ENCODE peak calls at places on chromosomes 5 and 9, in four cellular contexts. P, B, U and K are unnamed samples.
A peak's percentile ranks its signal among the peaks of the same experiment; 100 is the strongest.

GRCh38 chr5:111072949-111073682 is 1.6 kb downstream of the TSLP start:
- DNase-seq in P (peak; percentile 70), B (peak; percentile 55), U (no peak), K (peak; percentile 16)

GRCh38 chr5:143016777-143017374 is 246.7 kb downstream of the ARHGAP26 start:
- DNase-seq in P (peak; percentile 68), B (peak; percentile 33), U (no peak), K (no peak)

GRCh38 chr5:178690208-178690607 is 40.3 kb downstream of the ZNF354A start:
- DNase-seq in P (no peak), B (no peak), U (no peak), K (no peak)

GRCh38 chr9:130745210-130745800 is 51.7 kb downstream of the EXOSC2 start:
- DNase-seq in P (no peak), B (no peak), U (no peak), K (no peak)

GRCh38 chr5:148970228-148970627 is 92.6 kb downstream of the SH3TC2 start:
- DNase-seq in P (no peak), B (no peak), U (peak; percentile 31), K (no peak)

GRCh38 chr5:125604104-125604503 is 819.1 kb upstream of the GRAMD2B start:
- DNase-seq in P (no peak), B (no peak), U (no peak), K (no peak)

GRCh38 chr5:40733439-40733838 is 22.3 kb downstream of the TTC33 start:
- DNase-seq in P (no peak), B (no peak), U (no peak), K (no peak)

GRCh38 chr9:134486127-134486995 is 155.2 kb upstream of the COL5A1 start:
- DNase-seq in P (no peak), B (no peak), U (no peak), K (no peak)

GRCh38 chr5:73654171-73654811 is 28.3 kb downstream of the ARHGEF28 start:
- DNase-seq in P (no peak), B (no peak), U (peak; percentile 5), K (no peak)

GRCh38 chr5:149212203-149212951 is 59.3 kb upstream of the AFAP1L1 start:
- DNase-seq in P (no peak), B (no peak), U (no peak), K (no peak)

GRCh38 chr9:69768716-69769115 is 8.9 kb upstream of the PTAR1 start:
- DNase-seq in P (no peak), B (no peak), U (no peak), K (no peak)

GRCh38 chr9:13962006-13962405 is 351.9 kb downstream of the NFIB start:
- DNase-seq in P (no peak), B (no peak), U (no peak), K (no peak)

GRCh38 chr5:155402927-155403645 is 389.5 kb downstream of the KIF4B start:
- DNase-seq in P (no peak), B (no peak), U (no peak), K (no peak)

GRCh38 chr9:20030671-20031070 is 241.8 kb upstream of the SLC24A2 start:
- DNase-seq in P (no peak), B (no peak), U (no peak), K (no peak)

GRCh38 chr5:91311697-91312501 is 71.2 kb downstream of the ARRDC3 start:
- DNase-seq in P (peak; percentile 88), B (peak; percentile 40), U (peak; percentile 57), K (no peak)

GRCh38 chr9:33120620-33121019 is 44.1 kb upstream of the SMU1 start:
- DNase-seq in P (no peak), B (no peak), U (no peak), K (no peak)

GRCh38 chr9:111179577-111179976 is 141.3 kb upstream of the LPAR1 start:
- DNase-seq in P (peak; percentile 64), B (no peak), U (no peak), K (no peak)

GRCh38 chr5:72387985-72388384 is 67.8 kb downstream of the PTCD2 start:
- DNase-seq in P (no peak), B (no peak), U (no peak), K (no peak)

GRCh38 chr5:92884464-92884863 is 696.6 kb downstream of the NR2F1-AS1 start:
- DNase-seq in P (no peak), B (no peak), U (no peak), K (no peak)

GRCh38 chr5:15001512-15001911 is 129.9 kb upstream of the ANKH start:
- DNase-seq in P (no peak), B (no peak), U (no peak), K (no peak)